ENCODE peak calls at places on chromosomes 1 and 21, in four cellular contexts. O, C, N and B are unnamed samples. For H3K9me3, the result is how much of the 10 kb centered on the place peaks cover.

GRCh38 chr1:154730251-154730650 is 122.3 kb upstream of the ADAR start:
- DNase-seq in O (no peak), C (no peak), N (no peak), B (no peak)

GRCh38 chr1:15425521-15425920 is 12.7 kb upstream of the CTRC start:
- DNase-seq in O (no peak), C (no peak), N (no peak), B (no peak)

GRCh38 chr1:12196641-12197482 is 30.1 kb downstream of the TNFRSF1B start:
- DNase-seq in O (no peak), C (peak), N (peak), B (no peak)

GRCh38 chr21:22827422-22827821 is 1829.2 kb downstream of the NCAM2 start:
- DNase-seq in O (no peak), C (no peak), N (no peak), B (no peak)

GRCh38 chr1:1075148-1075935 is 1.2 kb upstream of the RNF223 start:
- DNase-seq in O (no peak), C (no peak), N (no peak), B (no peak)

GRCh38 chr21:24729568-24729967 is 877.7 kb downstream of the MRPL39 start:
- DNase-seq in O (no peak), C (no peak), N (no peak), B (no peak)

GRCh38 chr1:18941221-18942141 is 15.0 kb downstream of the IFFO2 start:
- DNase-seq in O (no peak), C (no peak), N (peak), B (no peak)

GRCh38 chr1:232226197-232226681 is 403.7 kb downstream of the SIPA1L2 start:
- DNase-seq in O (no peak), C (no peak), N (no peak), B (no peak)

GRCh38 chr1:202016022-202016624 is 5.7 kb downstream of the ELF3 start:
- DNase-seq in O (no peak), C (no peak), N (no peak), B (no peak)

GRCh38 chr1:192807968-192808587 is 761 bp upstream of the RGS2 start:
- DNase-seq in O (no peak), C (no peak), N (no peak), B (peak)

GRCh38 chr1:157753611-157754010 is 23.3 kb downstream of the FCRL2 start:
- DNase-seq in O (no peak), C (no peak), N (no peak), B (no peak)

GRCh38 chr1:76113446-76113845 is 38.9 kb downstream of the ST6GALNAC3 start:
- DNase-seq in O (no peak), C (no peak), N (no peak), B (no peak)

GRCh38 chr1:202161151-202162048 is 998 bp upstream of the PTPN7 start:
- DNase-seq in O (no peak), C (no peak), N (peak), B (no peak)

GRCh38 chr1:114269539-114269938 is 115.9 kb upstream of the SYT6 start:
- DNase-seq in O (no peak), C (no peak), N (no peak), B (no peak)

GRCh38 chr1:99992760-99993467 is 23.1 kb downstream of the SLC35A3 start:
- DNase-seq in O (peak), C (no peak), N (no peak), B (no peak)

GRCh38 chr21:41975391-41976272 is 21.8 kb upstream of the C2CD2 start:
- DNase-seq in O (no peak), C (no peak), N (no peak), B (no peak)

GRCh38 chr1:34155851-34156250 is 9.2 kb downstream of the CSMD2 start:
- DNase-seq in O (no peak), C (no peak), N (no peak), B (no peak)

GRCh38 chr1:39654291-39654690 is 14.8 kb upstream of the HEYL start:
- DNase-seq in O (no peak), C (no peak), N (no peak), B (no peak)

GRCh38 chr1:47106792-47107191 is 30.4 kb upstream of the CYP4A22 start:
- DNase-seq in O (no peak), C (no peak), N (no peak), B (no peak)

GRCh38 chr1:198858026-198858425 is 219.2 kb downstream of the PTPRC start:
- DNase-seq in O (no peak), C (no peak), N (no peak), B (no peak)

GRCh38 chr1:67367370-67368345 is 60.0 kb downstream of the IL12RB2 start:
- DNase-seq in O (no peak), C (no peak), N (peak), B (no peak)

GRCh38 chr1:231157311-231157710 is 4.5 kb upstream of the TRIM67 start:
- DNase-seq in O (no peak), C (no peak), N (no peak), B (no peak)

GRCh38 chr1:29679316-29679715 is 443.0 kb downstream of the PTPRU start:
- DNase-seq in O (no peak), C (peak), N (no peak), B (no peak)

GRCh38 chr1:91545506-91546300 is 45.1 kb downstream of the CDC7 start:
- DNase-seq in O (no peak), C (no peak), N (no peak), B (no peak)

GRCh38 chr1:115302390-115302961 is 35.6 kb downstream of the NGF start:
- DNase-seq in O (no peak), C (no peak), N (peak), B (no peak)

GRCh38 chr1:64934115-64934880 is 32.1 kb downstream of the JAK1 start:
- DNase-seq in O (no peak), C (no peak), N (no peak), B (no peak)

GRCh38 chr1:183416850-183417690 is 1.1 kb downstream of the NMNAT2 start:
- DNase-seq in O (no peak), C (peak), N (peak), B (no peak)

GRCh38 chr1:28815533-28815932 is 3.6 kb downstream of the OPRD1 start:
- DNase-seq in O (peak), C (no peak), N (no peak), B (no peak)

GRCh38 chr1:115282825-115283224 is 55.2 kb downstream of the NGF start:
- DNase-seq in O (no peak), C (peak), N (peak), B (no peak)

GRCh38 chr1:193185861-193186714 is at the start of gene B3GALT2:
- DNase-seq in O (no peak), C (no peak), N (no peak), B (no peak)

DNA sequence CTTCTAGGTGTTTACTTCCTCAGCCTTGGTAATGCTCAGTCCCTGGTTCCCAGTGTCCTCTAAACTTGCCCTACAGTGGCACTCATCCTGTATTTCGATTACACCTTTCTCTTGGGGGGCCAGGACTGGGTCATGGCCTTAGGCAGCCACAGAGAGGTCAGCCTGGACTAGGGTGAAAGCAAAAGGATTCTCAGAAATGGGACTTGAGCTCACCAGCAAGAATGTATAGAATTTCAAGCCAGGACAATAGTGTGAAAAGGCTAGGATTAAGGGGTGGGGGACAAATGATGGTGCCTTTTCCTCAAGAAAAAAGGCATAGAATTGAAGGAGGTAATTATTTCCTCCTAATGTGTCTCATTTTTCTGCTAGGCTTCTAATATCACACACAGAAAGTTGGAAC is 166.8 kb upstream of the RUNX1 start:
- DNase-seq in O (no peak), C (no peak), N (no peak), B (no peak)
- H3K27ac ChIP-seq in O (no peak), C (no peak), N (no peak), B (no peak)

DNA sequence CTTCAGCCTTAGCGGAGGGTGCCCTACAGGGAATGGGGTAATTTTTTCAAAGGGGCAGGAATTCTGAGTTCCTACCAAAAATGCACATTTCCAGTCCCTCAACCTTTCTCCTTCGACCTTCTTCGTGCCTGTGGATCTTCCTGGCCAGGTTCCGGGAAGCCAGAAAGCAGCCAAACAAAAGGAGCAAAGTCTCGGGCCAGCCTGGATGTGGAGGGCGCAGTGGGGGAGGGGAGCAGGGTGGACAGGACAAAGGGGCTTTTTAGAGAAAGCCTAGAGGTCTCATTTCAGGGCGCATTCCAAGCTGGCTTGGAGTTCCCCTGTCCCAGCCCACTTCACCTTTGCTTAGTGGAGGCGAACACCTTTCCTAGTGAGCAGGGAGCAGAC is 2.9 kb upstream of the INAVA start:
- DNase-seq in O (peak), C (no peak), N (no peak), B (no peak)
- H3K4me3 ChIP-seq in O (peak), C (peak), N (peak), B (peak)

GRCh38 chr1:239025223-239025622 is 361.1 kb upstream of the CHRM3 start:
- DNase-seq in O (peak), C (no peak), N (no peak), B (no peak)

GRCh38 chr1:239031310-239031709 is 355.1 kb upstream of the CHRM3 start:
- DNase-seq in O (no peak), C (no peak), N (no peak), B (no peak)

DNA sequence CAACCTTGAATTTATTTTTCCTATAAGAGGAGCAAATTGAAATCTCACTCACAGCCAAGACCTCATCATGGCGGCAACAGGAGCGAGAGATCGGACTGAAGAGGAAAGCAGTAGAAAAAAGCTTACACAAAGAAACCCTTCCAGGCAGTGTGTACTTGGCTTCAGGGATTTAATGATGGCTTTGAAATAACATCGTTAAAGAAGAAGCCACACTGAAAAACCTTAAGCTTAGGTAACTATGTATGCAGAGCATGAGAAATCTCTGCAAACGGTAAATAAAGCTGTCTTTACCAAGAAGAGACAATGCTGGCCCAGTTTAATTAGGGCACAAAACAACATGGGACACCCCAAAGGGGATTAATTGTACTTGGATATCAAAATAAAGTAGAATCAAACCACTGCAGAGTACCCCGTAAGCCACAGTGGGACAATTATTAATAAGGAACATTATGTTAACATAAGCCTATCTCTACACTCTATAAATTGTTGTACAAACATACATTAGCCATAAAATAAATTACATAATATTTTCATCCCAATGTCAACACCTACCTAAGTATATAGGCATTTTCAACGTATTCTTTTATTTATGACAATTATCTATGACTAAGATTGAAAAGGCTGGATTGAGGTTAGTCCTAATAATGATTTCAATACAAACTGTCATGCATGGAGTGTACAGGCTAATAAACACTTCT is 360.2 kb upstream of the CHRM3 start:
- DNase-seq in O (no peak), C (no peak), N (no peak), B (no peak)
- H3K9me3 ChIP-seq in O (under half), C (under half), N (under half), B (under half)

DNA sequence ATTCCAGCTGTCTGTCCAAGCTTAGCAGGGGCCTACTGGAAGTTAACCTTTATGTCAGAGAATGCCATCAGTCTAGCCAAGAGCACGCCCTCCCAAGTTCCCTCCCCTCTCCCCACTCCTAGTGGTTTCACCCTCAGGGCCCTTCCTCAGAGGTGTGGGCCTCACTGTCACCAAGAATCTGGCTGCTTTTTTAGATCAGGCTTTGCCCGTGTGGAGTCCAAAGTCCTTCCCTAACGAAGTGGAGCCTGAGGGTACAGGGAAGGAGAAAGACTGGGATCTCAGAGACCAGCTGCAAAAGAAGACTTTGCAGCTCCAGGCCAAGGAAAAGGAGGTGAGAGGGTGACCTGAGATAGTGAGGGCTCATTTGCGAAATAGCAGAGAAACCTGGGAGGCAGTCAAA is 4.1 kb downstream of the C1orf74 start:
- DNase-seq in O (no peak), C (no peak), N (no peak), B (no peak)
- H3K27ac ChIP-seq in O (no peak), C (no peak), N (no peak), B (no peak)

DNA sequence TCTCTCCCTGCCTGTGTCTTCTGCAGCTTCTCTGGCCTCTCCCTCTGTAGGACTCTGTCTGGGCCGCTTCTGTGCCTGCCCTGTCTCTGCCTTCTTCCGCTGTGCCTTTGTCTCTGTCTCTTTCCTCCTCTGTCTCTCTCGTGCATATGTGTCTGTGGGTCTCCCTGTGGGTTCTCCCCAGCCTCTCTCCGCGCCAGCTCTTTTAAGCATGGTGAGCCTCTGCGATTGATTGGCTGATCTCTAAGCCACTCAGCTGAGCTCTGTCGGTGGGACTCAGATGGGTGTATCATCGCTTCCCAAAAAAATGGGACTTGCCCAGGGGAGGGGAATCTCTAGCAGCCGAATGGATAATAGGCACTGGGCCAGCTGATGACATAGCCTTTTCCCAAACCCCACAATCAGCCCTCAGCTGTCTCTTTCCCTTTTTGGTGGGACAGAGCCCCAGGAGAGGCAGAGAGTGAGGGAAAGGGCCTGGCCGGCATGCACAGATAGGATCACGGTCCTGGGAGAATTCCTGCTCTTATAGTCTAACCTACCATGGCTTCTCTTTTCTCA is at the start of gene ADAMTS4:
- DNase-seq in O (no peak), C (peak), N (peak), B (no peak)
- H3K4me3 ChIP-seq in O (no peak), C (peak), N (peak), B (peak)